ENCODE peak calls at places on chromosome 19, in six cellular contexts. N is NCI-H1436, L is T-helper 2 cell, R is Calu3, A is Ammon's horn, Y is fibroblast of the aortic adventitia. S is an unnamed sample.

GRCh38 chr19:53374743-53375142 is 9.2 kb downstream of the ZNF525 start:
- DNase-seq in R (no peak), A (no peak), N (no peak), L (no peak), Y (no peak), S (no peak)

GRCh38 chr19:49595006-49595818 is 4.2 kb downstream of the PRR12 start:
- DNase-seq in R (no peak), A (no peak), N (no peak), Y (no peak), L (no peak), S (no peak)

GRCh38 chr19:36257512-36257876 is 42.6 kb downstream of the ZNF146 start:
- DNase-seq in L (no peak), Y (no peak), R (no peak), A (peak; percentile 41), N (no peak), S (no peak)

GRCh38 chr19:15860522-15860921 is 37.4 kb downstream of the CYP4F2 start:
- DNase-seq in Y (no peak), A (no peak), L (no peak), N (no peak), R (no peak), S (no peak)

GRCh38 chr19:2983351-2984195 is 6.2 kb downstream of the TLE6 start:
- DNase-seq in R (peak; percentile 13), A (no peak), N (no peak), Y (peak; percentile 74), L (no peak), S (peak; percentile 62)

GRCh38 chr19:16659464-16659831 is 496 bp downstream of the SMIM7 start:
- DNase-seq in N (no peak), A (no peak), Y (no peak), L (no peak), R (no peak), S (no peak)

GRCh38 chr19:15393963-15394362 is 14.4 kb upstream of the AKAP8 start:
- DNase-seq in L (no peak), N (no peak), R (no peak), A (no peak), Y (peak; percentile 28), S (peak; percentile 38)

GRCh38 chr19:56660381-56661105 is 11.0 kb downstream of the ZNF835 start:
- DNase-seq in N (no peak), A (peak; percentile 43), L (no peak), Y (no peak), R (no peak), S (no peak)

GRCh38 chr19:36008336-36008978 is at the start of gene SYNE4:
- DNase-seq in R (peak; percentile 82), Y (no peak), N (no peak), L (no peak), A (no peak), S (no peak)

S was measured in amniotic epithelial cell.